ENCODE peak calls at places on chromosomes 1 and 21, in six cellular contexts. Y is anterior cingulate cortex; I is amniotic stem cell; K is retinal pigment epithelial cell; A is midbrain; U is activated naive CD4-positive, alpha-beta T cell. V is an unnamed sample.

GRCh38 chr1:159009704-159010361 is at the start of gene IFI16:
- DNase-seq in Y (no peak), I (peak), K (no peak), A (peak), U (no peak), V (peak)

GRCh38 chr21:32281531-32281930 is 2.7 kb upstream of the MIS18A start:
- DNase-seq in Y (no peak), I (no peak), K (no peak), A (no peak), U (no peak), V (no peak)

GRCh38 chr1:50421768-50422674 is 1.2 kb downstream of the DMRTA2 start:
- DNase-seq in Y (no peak), I (no peak), K (no peak), A (no peak), U (no peak), V (no peak)

GRCh38 chr1:167229719-167230385 is 9.2 kb downstream of the POU2F1 start:
- DNase-seq in Y (no peak), I (no peak), K (no peak), A (no peak), U (no peak), V (no peak)

GRCh38 chr1:172815740-172816139 is 156.8 kb downstream of the FASLG start:
- DNase-seq in Y (no peak), I (no peak), K (no peak), A (no peak), U (no peak), V (no peak)

GRCh38 chr1:35430762-35431161 is 126.4 kb downstream of the KIAA0319L start:
- DNase-seq in Y (no peak), I (no peak), K (no peak), A (no peak), U (no peak), V (no peak)

GRCh38 chr1:24152631-24153494 is 9.9 kb upstream of the IL22RA1 start:
- DNase-seq in Y (no peak), I (no peak), K (no peak), A (no peak), U (no peak), V (no peak)

GRCh38 chr1:175132456-175132855 is 60.1 kb downstream of the KIAA0040 start:
- DNase-seq in Y (no peak), I (peak), K (no peak), A (no peak), U (no peak), V (no peak)

GRCh38 chr1:247548847-247549246 is at the start of gene GCSAML:
- DNase-seq in Y (no peak), I (no peak), K (no peak), A (no peak), U (no peak), V (peak)

GRCh38 chr1:67937651-67938050 is 104.4 kb upstream of the GNG12 start:
- DNase-seq in Y (no peak), I (no peak), K (peak), A (no peak), U (no peak), V (no peak)

GRCh38 chr1:71721532-71721931 is 560.8 kb downstream of the NEGR1 start:
- DNase-seq in Y (no peak), I (no peak), K (no peak), A (no peak), U (no peak), V (no peak)

GRCh38 chr1:26557078-26557477 is 27.5 kb downstream of the RPS6KA1 start:
- DNase-seq in Y (no peak), I (no peak), K (no peak), A (no peak), U (no peak), V (no peak)

GRCh38 chr1:32767156-32767555 is 50.0 kb downstream of the YARS1 start:
- DNase-seq in Y (no peak), I (no peak), K (no peak), A (no peak), U (no peak), V (no peak)

GRCh38 chr1:243261389-243261788 is 5.5 kb downstream of the SDCCAG8 start:
- DNase-seq in Y (no peak), I (no peak), K (no peak), A (no peak), U (no peak), V (no peak)

GRCh38 chr1:5730272-5731109 is 261.7 kb downstream of the NPHP4 start:
- DNase-seq in Y (no peak), I (no peak), K (no peak), A (no peak), U (no peak), V (no peak)

GRCh38 chr1:156964431-156964830 is 44.0 kb downstream of the LRRC71 start:
- DNase-seq in Y (no peak), I (no peak), K (no peak), A (no peak), U (no peak), V (no peak)

GRCh38 chr1:102834688-102835320 is 273.5 kb downstream of the COL11A1 start:
- DNase-seq in Y (no peak), I (no peak), K (no peak), A (no peak), U (no peak), V (no peak)

GRCh38 chr1:228417471-228418203 is 976 bp upstream of the TRIM17 start:
- DNase-seq in Y (no peak), I (no peak), K (no peak), A (no peak), U (no peak), V (no peak)

GRCh38 chr21:33968082-33968997 is 52.7 kb upstream of the ATP5PO start:
- DNase-seq in Y (no peak), I (no peak), K (no peak), A (no peak), U (no peak), V (no peak)

GRCh38 chr1:23673086-23673813 is 18.4 kb upstream of the RPL11 start:
- DNase-seq in Y (no peak), I (no peak), K (no peak), A (no peak), U (no peak), V (no peak)

GRCh38 chr1:161986328-161986727 is 37.3 kb downstream of the OLFML2B start:
- DNase-seq in Y (no peak), I (no peak), K (no peak), A (peak), U (no peak), V (peak)

GRCh38 chr1:112429749-112430148 is 33.7 kb downstream of the CTTNBP2NL start:
- DNase-seq in Y (no peak), I (no peak), K (no peak), A (peak), U (no peak), V (peak)